ENCODE peak calls at places on chromosomes 7 and 10, in eight cellular contexts. One of them, this sample, is unnamed.

GRCh38 chr7:47488969-47489342 is 93.0 kb downstream of the TNS3 start:
- DNase-seq in HTR-8/SVneo: no peak
- DNase-seq in mesenteric fat pad: no peak
- DNase-seq in stimulated activated CD4-positive, alpha-beta T cell treated with anti-CD3 and anti-CD28 coated beads, Interleukin-12 subunit alpha, Interleukin-12 subunit beta, amount 100 ng/mL, for 4 hours: no peak
- DNase-seq in left ventricle myocardium inferior: no peak
- DNase-seq in NCI-H69: no peak
- DNase-seq in Right ventricle myocardium superior: no peak
- DNase-seq in MV-4-11: no peak
- DNase-seq in this sample: no peak

GRCh38 chr10:132395704-132396494 is 1.1 kb upstream of the PWWP2B start:
- DNase-seq in HTR-8/SVneo: no peak
- DNase-seq in mesenteric fat pad: peak; percentile 94
- DNase-seq in stimulated activated CD4-positive, alpha-beta T cell treated with anti-CD3 and anti-CD28 coated beads, Interleukin-12 subunit alpha, Interleukin-12 subunit beta, amount 100 ng/mL, for 4 hours: peak; percentile 33
- DNase-seq in left ventricle myocardium inferior: peak; percentile 87
- DNase-seq in NCI-H69: no peak
- DNase-seq in Right ventricle myocardium superior: peak; percentile 91
- DNase-seq in MV-4-11: no peak
- DNase-seq in this sample: no peak

GRCh38 chr10:6128591-6129383 is 40.0 kb downstream of the RBM17 start:
- DNase-seq in HTR-8/SVneo: no peak
- DNase-seq in mesenteric fat pad: peak; percentile 60
- DNase-seq in stimulated activated CD4-positive, alpha-beta T cell treated with anti-CD3 and anti-CD28 coated beads, Interleukin-12 subunit alpha, Interleukin-12 subunit beta, amount 100 ng/mL, for 4 hours: no peak
- DNase-seq in left ventricle myocardium inferior: no peak
- DNase-seq in NCI-H69: peak; percentile 10
- DNase-seq in Right ventricle myocardium superior: peak; percentile 59
- DNase-seq in MV-4-11: peak; percentile 91
- DNase-seq in this sample: no peak

GRCh38 chr10:7408494-7409044 is 2.3 kb downstream of the SFMBT2 start:
- DNase-seq in HTR-8/SVneo: peak; percentile 60
- DNase-seq in mesenteric fat pad: peak; percentile 93
- DNase-seq in stimulated activated CD4-positive, alpha-beta T cell treated with anti-CD3 and anti-CD28 coated beads, Interleukin-12 subunit alpha, Interleukin-12 subunit beta, amount 100 ng/mL, for 4 hours: peak; percentile 54
- DNase-seq in left ventricle myocardium inferior: peak; percentile 75
- DNase-seq in NCI-H69: no peak
- DNase-seq in Right ventricle myocardium superior: peak; percentile 84
- DNase-seq in MV-4-11: peak; percentile 46
- DNase-seq in this sample: no peak

GRCh38 chr7:37833107-37833817 is 15.1 kb upstream of the NME8 start:
- DNase-seq in HTR-8/SVneo: peak; percentile 11
- DNase-seq in mesenteric fat pad: no peak
- DNase-seq in stimulated activated CD4-positive, alpha-beta T cell treated with anti-CD3 and anti-CD28 coated beads, Interleukin-12 subunit alpha, Interleukin-12 subunit beta, amount 100 ng/mL, for 4 hours: peak; percentile 26
- DNase-seq in left ventricle myocardium inferior: no peak
- DNase-seq in NCI-H69: peak; percentile 69
- DNase-seq in Right ventricle myocardium superior: peak; percentile 48
- DNase-seq in MV-4-11: peak; percentile 48
- DNase-seq in this sample: peak; percentile 2

GRCh38 chr7:27917774-27918314 is 177.9 kb downstream of the TAX1BP1 start:
- DNase-seq in HTR-8/SVneo: peak; percentile 45
- DNase-seq in mesenteric fat pad: no peak
- DNase-seq in stimulated activated CD4-positive, alpha-beta T cell treated with anti-CD3 and anti-CD28 coated beads, Interleukin-12 subunit alpha, Interleukin-12 subunit beta, amount 100 ng/mL, for 4 hours: no peak
- DNase-seq in left ventricle myocardium inferior: no peak
- DNase-seq in NCI-H69: no peak
- DNase-seq in Right ventricle myocardium superior: no peak
- DNase-seq in MV-4-11: no peak
- DNase-seq in this sample: no peak

GRCh38 chr10:26544932-26545331 is 106.8 kb downstream of the APBB1IP start:
- DNase-seq in HTR-8/SVneo: no peak
- DNase-seq in mesenteric fat pad: no peak
- DNase-seq in stimulated activated CD4-positive, alpha-beta T cell treated with anti-CD3 and anti-CD28 coated beads, Interleukin-12 subunit alpha, Interleukin-12 subunit beta, amount 100 ng/mL, for 4 hours: no peak
- DNase-seq in left ventricle myocardium inferior: no peak
- DNase-seq in NCI-H69: no peak
- DNase-seq in Right ventricle myocardium superior: no peak
- DNase-seq in MV-4-11: peak; percentile 40
- DNase-seq in this sample: no peak

GRCh38 chr7:2544541-2545188 is 10.7 kb downstream of the BRAT1 start:
- DNase-seq in HTR-8/SVneo: no peak
- DNase-seq in mesenteric fat pad: no peak
- DNase-seq in stimulated activated CD4-positive, alpha-beta T cell treated with anti-CD3 and anti-CD28 coated beads, Interleukin-12 subunit alpha, Interleukin-12 subunit beta, amount 100 ng/mL, for 4 hours: no peak
- DNase-seq in left ventricle myocardium inferior: no peak
- DNase-seq in NCI-H69: no peak
- DNase-seq in Right ventricle myocardium superior: peak; percentile 32
- DNase-seq in MV-4-11: no peak
- DNase-seq in this sample: no peak

GRCh38 chr7:128894101-128894440 is 16.4 kb downstream of the KCP start:
- DNase-seq in HTR-8/SVneo: no peak
- DNase-seq in mesenteric fat pad: no peak
- DNase-seq in stimulated activated CD4-positive, alpha-beta T cell treated with anti-CD3 and anti-CD28 coated beads, Interleukin-12 subunit alpha, Interleukin-12 subunit beta, amount 100 ng/mL, for 4 hours: no peak
- DNase-seq in left ventricle myocardium inferior: peak; percentile 5
- DNase-seq in NCI-H69: no peak
- DNase-seq in Right ventricle myocardium superior: peak; percentile 33
- DNase-seq in MV-4-11: no peak
- DNase-seq in this sample: no peak

GRCh38 chr7:133562617-133563016 is 309.7 kb downstream of the EXOC4 start:
- DNase-seq in HTR-8/SVneo: no peak
- DNase-seq in mesenteric fat pad: no peak
- DNase-seq in stimulated activated CD4-positive, alpha-beta T cell treated with anti-CD3 and anti-CD28 coated beads, Interleukin-12 subunit alpha, Interleukin-12 subunit beta, amount 100 ng/mL, for 4 hours: no peak
- DNase-seq in left ventricle myocardium inferior: no peak
- DNase-seq in NCI-H69: no peak
- DNase-seq in Right ventricle myocardium superior: no peak
- DNase-seq in MV-4-11: no peak
- DNase-seq in this sample: no peak

GRCh38 chr10:124217031-124217430 is 123.6 kb upstream of the CHST15 start:
- DNase-seq in HTR-8/SVneo: no peak
- DNase-seq in mesenteric fat pad: peak; percentile 55
- DNase-seq in stimulated activated CD4-positive, alpha-beta T cell treated with anti-CD3 and anti-CD28 coated beads, Interleukin-12 subunit alpha, Interleukin-12 subunit beta, amount 100 ng/mL, for 4 hours: no peak
- DNase-seq in left ventricle myocardium inferior: no peak
- DNase-seq in NCI-H69: no peak
- DNase-seq in Right ventricle myocardium superior: no peak
- DNase-seq in MV-4-11: no peak
- DNase-seq in this sample: no peak

GRCh38 chr7:36838616-36839015 is 114.3 kb upstream of the AOAH start:
- DNase-seq in HTR-8/SVneo: no peak
- DNase-seq in mesenteric fat pad: no peak
- DNase-seq in stimulated activated CD4-positive, alpha-beta T cell treated with anti-CD3 and anti-CD28 coated beads, Interleukin-12 subunit alpha, Interleukin-12 subunit beta, amount 100 ng/mL, for 4 hours: no peak
- DNase-seq in left ventricle myocardium inferior: no peak
- DNase-seq in NCI-H69: peak; percentile 38
- DNase-seq in Right ventricle myocardium superior: no peak
- DNase-seq in MV-4-11: no peak
- DNase-seq in this sample: no peak

GRCh38 chr10:1380075-1380793 is 324.0 kb downstream of the WDR37 start:
- DNase-seq in HTR-8/SVneo: no peak
- DNase-seq in mesenteric fat pad: peak; percentile 64
- DNase-seq in stimulated activated CD4-positive, alpha-beta T cell treated with anti-CD3 and anti-CD28 coated beads, Interleukin-12 subunit alpha, Interleukin-12 subunit beta, amount 100 ng/mL, for 4 hours: no peak
- DNase-seq in left ventricle myocardium inferior: no peak
- DNase-seq in NCI-H69: no peak
- DNase-seq in Right ventricle myocardium superior: no peak
- DNase-seq in MV-4-11: no peak
- DNase-seq in this sample: no peak

GRCh38 chr7:105429746-105430612 is 41.3 kb upstream of the SRPK2 start:
- DNase-seq in HTR-8/SVneo: peak; percentile 41
- DNase-seq in mesenteric fat pad: no peak
- DNase-seq in stimulated activated CD4-positive, alpha-beta T cell treated with anti-CD3 and anti-CD28 coated beads, Interleukin-12 subunit alpha, Interleukin-12 subunit beta, amount 100 ng/mL, for 4 hours: peak; percentile 19
- DNase-seq in left ventricle myocardium inferior: no peak
- DNase-seq in NCI-H69: peak; percentile 84
- DNase-seq in Right ventricle myocardium superior: no peak
- DNase-seq in MV-4-11: peak; percentile 58
- DNase-seq in this sample: no peak

GRCh38 chr10:89064764-89065163 is 74.2 kb downstream of the FAS start:
- DNase-seq in HTR-8/SVneo: no peak
- DNase-seq in mesenteric fat pad: no peak
- DNase-seq in stimulated activated CD4-positive, alpha-beta T cell treated with anti-CD3 and anti-CD28 coated beads, Interleukin-12 subunit alpha, Interleukin-12 subunit beta, amount 100 ng/mL, for 4 hours: no peak
- DNase-seq in left ventricle myocardium inferior: no peak
- DNase-seq in NCI-H69: no peak
- DNase-seq in Right ventricle myocardium superior: no peak
- DNase-seq in MV-4-11: no peak
- DNase-seq in this sample: no peak

GRCh38 chr10:75746356-75746755 is 314.9 kb downstream of the LRMDA start:
- DNase-seq in HTR-8/SVneo: no peak
- DNase-seq in mesenteric fat pad: no peak
- DNase-seq in stimulated activated CD4-positive, alpha-beta T cell treated with anti-CD3 and anti-CD28 coated beads, Interleukin-12 subunit alpha, Interleukin-12 subunit beta, amount 100 ng/mL, for 4 hours: no peak
- DNase-seq in left ventricle myocardium inferior: no peak
- DNase-seq in NCI-H69: peak; percentile 10
- DNase-seq in Right ventricle myocardium superior: no peak
- DNase-seq in MV-4-11: no peak
- DNase-seq in this sample: no peak

GRCh38 chr10:96089116-96089515 is 41.0 kb upstream of the ZNF518A start:
- DNase-seq in HTR-8/SVneo: no peak
- DNase-seq in mesenteric fat pad: no peak
- DNase-seq in stimulated activated CD4-positive, alpha-beta T cell treated with anti-CD3 and anti-CD28 coated beads, Interleukin-12 subunit alpha, Interleukin-12 subunit beta, amount 100 ng/mL, for 4 hours: no peak
- DNase-seq in left ventricle myocardium inferior: no peak
- DNase-seq in NCI-H69: no peak
- DNase-seq in Right ventricle myocardium superior: no peak
- DNase-seq in MV-4-11: no peak
- DNase-seq in this sample: no peak

GRCh38 chr7:92072708-92073107 is 61.6 kb downstream of the CYP51A1 start:
- DNase-seq in HTR-8/SVneo: no peak
- DNase-seq in mesenteric fat pad: no peak
- DNase-seq in stimulated activated CD4-positive, alpha-beta T cell treated with anti-CD3 and anti-CD28 coated beads, Interleukin-12 subunit alpha, Interleukin-12 subunit beta, amount 100 ng/mL, for 4 hours: no peak
- DNase-seq in left ventricle myocardium inferior: no peak
- DNase-seq in NCI-H69: no peak
- DNase-seq in Right ventricle myocardium superior: no peak
- DNase-seq in MV-4-11: no peak
- DNase-seq in this sample: no peak

GRCh38 chr10:70898687-70899086 is 10.3 kb upstream of the PCBD1 start:
- DNase-seq in HTR-8/SVneo: no peak
- DNase-seq in mesenteric fat pad: no peak
- DNase-seq in stimulated activated CD4-positive, alpha-beta T cell treated with anti-CD3 and anti-CD28 coated beads, Interleukin-12 subunit alpha, Interleukin-12 subunit beta, amount 100 ng/mL, for 4 hours: no peak
- DNase-seq in left ventricle myocardium inferior: no peak
- DNase-seq in NCI-H69: no peak
- DNase-seq in Right ventricle myocardium superior: no peak
- DNase-seq in MV-4-11: no peak
- DNase-seq in this sample: no peak

GRCh38 chr10:14588084-14588937 is 186.4 kb downstream of the FAM107B start:
- DNase-seq in HTR-8/SVneo: peak; percentile 53
- DNase-seq in mesenteric fat pad: no peak
- DNase-seq in stimulated activated CD4-positive, alpha-beta T cell treated with anti-CD3 and anti-CD28 coated beads, Interleukin-12 subunit alpha, Interleukin-12 subunit beta, amount 100 ng/mL, for 4 hours: peak; percentile 46
- DNase-seq in left ventricle myocardium inferior: no peak
- DNase-seq in NCI-H69: no peak
- DNase-seq in Right ventricle myocardium superior: no peak
- DNase-seq in MV-4-11: peak; percentile 73
- DNase-seq in this sample: peak; percentile 98

GRCh38 chr7:1775389-1775788 is 105.3 kb downstream of the ELFN1 start:
- DNase-seq in HTR-8/SVneo: no peak
- DNase-seq in mesenteric fat pad: no peak
- DNase-seq in stimulated activated CD4-positive, alpha-beta T cell treated with anti-CD3 and anti-CD28 coated beads, Interleukin-12 subunit alpha, Interleukin-12 subunit beta, amount 100 ng/mL, for 4 hours: no peak
- DNase-seq in left ventricle myocardium inferior: no peak
- DNase-seq in NCI-H69: no peak
- DNase-seq in Right ventricle myocardium superior: no peak
- DNase-seq in MV-4-11: no peak
- DNase-seq in this sample: no peak

GRCh38 chr7:84783161-84783803 is 403.6 kb downstream of the SEMA3D start:
- DNase-seq in HTR-8/SVneo: no peak
- DNase-seq in mesenteric fat pad: no peak
- DNase-seq in stimulated activated CD4-positive, alpha-beta T cell treated with anti-CD3 and anti-CD28 coated beads, Interleukin-12 subunit alpha, Interleukin-12 subunit beta, amount 100 ng/mL, for 4 hours: no peak
- DNase-seq in left ventricle myocardium inferior: no peak
- DNase-seq in NCI-H69: no peak
- DNase-seq in Right ventricle myocardium superior: no peak
- DNase-seq in MV-4-11: peak; percentile 68
- DNase-seq in this sample: no peak

GRCh38 chr7:82697897-82698296 is 254.3 kb upstream of the CACNA2D1 start:
- DNase-seq in HTR-8/SVneo: no peak
- DNase-seq in mesenteric fat pad: no peak
- DNase-seq in stimulated activated CD4-positive, alpha-beta T cell treated with anti-CD3 and anti-CD28 coated beads, Interleukin-12 subunit alpha, Interleukin-12 subunit beta, amount 100 ng/mL, for 4 hours: no peak
- DNase-seq in left ventricle myocardium inferior: no peak
- DNase-seq in NCI-H69: no peak
- DNase-seq in Right ventricle myocardium superior: no peak
- DNase-seq in MV-4-11: no peak
- DNase-seq in this sample: no peak

GRCh38 chr10:74824184-74825032 is 2.0 kb upstream of the KAT6B start:
- DNase-seq in HTR-8/SVneo: no peak
- DNase-seq in mesenteric fat pad: peak; percentile 73
- DNase-seq in stimulated activated CD4-positive, alpha-beta T cell treated with anti-CD3 and anti-CD28 coated beads, Interleukin-12 subunit alpha, Interleukin-12 subunit beta, amount 100 ng/mL, for 4 hours: peak; percentile 7
- DNase-seq in left ventricle myocardium inferior: peak; percentile 36
- DNase-seq in NCI-H69: peak; percentile 37
- DNase-seq in Right ventricle myocardium superior: no peak
- DNase-seq in MV-4-11: no peak
- DNase-seq in this sample: no peak

GRCh38 chr10:80487791-80488538 is 33.9 kb downstream of the TSPAN14 start:
- DNase-seq in HTR-8/SVneo: no peak
- DNase-seq in mesenteric fat pad: no peak
- DNase-seq in stimulated activated CD4-positive, alpha-beta T cell treated with anti-CD3 and anti-CD28 coated beads, Interleukin-12 subunit alpha, Interleukin-12 subunit beta, amount 100 ng/mL, for 4 hours: no peak
- DNase-seq in left ventricle myocardium inferior: peak; percentile 39
- DNase-seq in NCI-H69: no peak
- DNase-seq in Right ventricle myocardium superior: peak; percentile 74
- DNase-seq in MV-4-11: peak; percentile 85
- DNase-seq in this sample: no peak

GRCh38 chr7:24786941-24787340 is 29.7 kb upstream of the GSDME start:
- DNase-seq in HTR-8/SVneo: peak; percentile 74
- DNase-seq in mesenteric fat pad: no peak
- DNase-seq in stimulated activated CD4-positive, alpha-beta T cell treated with anti-CD3 and anti-CD28 coated beads, Interleukin-12 subunit alpha, Interleukin-12 subunit beta, amount 100 ng/mL, for 4 hours: no peak
- DNase-seq in left ventricle myocardium inferior: no peak
- DNase-seq in NCI-H69: no peak
- DNase-seq in Right ventricle myocardium superior: peak; percentile 41
- DNase-seq in MV-4-11: peak; percentile 94
- DNase-seq in this sample: peak; percentile 62

GRCh38 chr7:91922857-91923256 is 17.8 kb upstream of the AKAP9 start:
- DNase-seq in HTR-8/SVneo: no peak
- DNase-seq in mesenteric fat pad: no peak
- DNase-seq in stimulated activated CD4-positive, alpha-beta T cell treated with anti-CD3 and anti-CD28 coated beads, Interleukin-12 subunit alpha, Interleukin-12 subunit beta, amount 100 ng/mL, for 4 hours: no peak
- DNase-seq in left ventricle myocardium inferior: no peak
- DNase-seq in NCI-H69: no peak
- DNase-seq in Right ventricle myocardium superior: no peak
- DNase-seq in MV-4-11: no peak
- DNase-seq in this sample: no peak

GRCh38 chr10:130801784-130802183 is 509.7 kb downstream of the TCERG1L start:
- DNase-seq in HTR-8/SVneo: no peak
- DNase-seq in mesenteric fat pad: peak; percentile 89
- DNase-seq in stimulated activated CD4-positive, alpha-beta T cell treated with anti-CD3 and anti-CD28 coated beads, Interleukin-12 subunit alpha, Interleukin-12 subunit beta, amount 100 ng/mL, for 4 hours: no peak
- DNase-seq in left ventricle myocardium inferior: no peak
- DNase-seq in NCI-H69: no peak
- DNase-seq in Right ventricle myocardium superior: no peak
- DNase-seq in MV-4-11: no peak
- DNase-seq in this sample: no peak

This sample was measured in HFF-Myc.